ENCODE peak calls at places on chromosomes 12 and 14, in four cellular contexts. One of them, this sample, is unnamed.

GRCh38 chr12:104751594-104751993 is 206.5 kb downstream of the SLC41A2 start:
- DNase-seq in K562: no peak
- DNase-seq in IMR-90: no peak
- DNase-seq in H1: no peak
- DNase-seq in this sample: no peak

GRCh38 chr14:69137456-69138188 is 15.3 kb downstream of the DCAF5 start:
- DNase-seq in K562: no peak
- DNase-seq in IMR-90: peak
- DNase-seq in H1: no peak
- DNase-seq in this sample: no peak

GRCh38 chr12:98418357-98419075 is 96.9 kb upstream of the TMPO start:
- DNase-seq in K562: peak
- DNase-seq in IMR-90: peak
- DNase-seq in H1: no peak
- DNase-seq in this sample: no peak

GRCh38 chr14:57692671-57693070 is 173.2 kb downstream of the SLC35F4 start:
- DNase-seq in K562: peak
- DNase-seq in IMR-90: peak
- DNase-seq in H1: no peak
- DNase-seq in this sample: no peak

GRCh38 chr14:64478634-64479250 is 13.4 kb downstream of the AKAP5 start:
- DNase-seq in K562: no peak
- DNase-seq in IMR-90: peak
- DNase-seq in H1: no peak
- DNase-seq in this sample: no peak

GRCh38 chr14:100012478-100012925 is 52.7 kb upstream of the EVL start:
- DNase-seq in K562: no peak
- DNase-seq in IMR-90: peak
- DNase-seq in H1: no peak
- DNase-seq in this sample: peak

GRCh38 chr12:89947437-89948265 is 239.0 kb upstream of the ATP2B1 start:
- DNase-seq in K562: no peak
- DNase-seq in IMR-90: peak
- DNase-seq in H1: no peak
- DNase-seq in this sample: no peak

GRCh38 chr12:88624911-88625310 is 44.6 kb upstream of the KITLG start:
- DNase-seq in K562: no peak
- DNase-seq in IMR-90: peak
- DNase-seq in H1: no peak
- DNase-seq in this sample: no peak

GRCh38 chr12:4900327-4900726 is 9.4 kb upstream of the KCNA1 start:
- DNase-seq in K562: no peak
- DNase-seq in IMR-90: peak
- DNase-seq in H1: no peak
- DNase-seq in this sample: no peak

GRCh38 chr12:56839489-56840442 is 76.6 kb downstream of the HSD17B6 start:
- DNase-seq in K562: peak
- DNase-seq in IMR-90: peak
- DNase-seq in H1: peak
- DNase-seq in this sample: peak

GRCh38 chr12:121175383-121176119 is 34.4 kb upstream of the P2RX4 start:
- DNase-seq in K562: peak
- DNase-seq in IMR-90: no peak
- DNase-seq in H1: no peak
- DNase-seq in this sample: no peak

GRCh38 chr14:51176819-51177218 is 63.2 kb upstream of the TMX1 start:
- DNase-seq in K562: no peak
- DNase-seq in IMR-90: no peak
- DNase-seq in H1: no peak
- DNase-seq in this sample: no peak

GRCh38 chr14:60090864-60091519 is 731 bp upstream of the PCNX4 start:
- DNase-seq in K562: peak
- DNase-seq in IMR-90: peak
- DNase-seq in H1: no peak
- DNase-seq in this sample: no peak

GRCh38 chr12:7175493-7175892 is 14.0 kb upstream of the PEX5 start:
- DNase-seq in K562: no peak
- DNase-seq in IMR-90: peak
- DNase-seq in H1: no peak
- DNase-seq in this sample: no peak

GRCh38 chr14:26863736-26864135 is 265.9 kb upstream of the NOVA1 start:
- DNase-seq in K562: no peak
- DNase-seq in IMR-90: no peak
- DNase-seq in H1: no peak
- DNase-seq in this sample: no peak

GRCh38 chr12:29895966-29896365 is 112.2 kb upstream of the TMTC1 start:
- DNase-seq in K562: no peak
- DNase-seq in IMR-90: no peak
- DNase-seq in H1: no peak
- DNase-seq in this sample: no peak

GRCh38 chr12:74537126-74537706 is 419 bp upstream of the ATXN7L3B start:
- DNase-seq in K562: peak
- DNase-seq in IMR-90: peak
- DNase-seq in H1: no peak
- DNase-seq in this sample: peak

GRCh38 chr14:96092936-96093335 is 53.8 kb downstream of the C14orf132 start:
- DNase-seq in K562: no peak
- DNase-seq in IMR-90: no peak
- DNase-seq in H1: no peak
- DNase-seq in this sample: no peak

GRCh38 chr14:92465353-92466067 is 48.1 kb upstream of the RIN3 start:
- DNase-seq in K562: no peak
- DNase-seq in IMR-90: no peak
- DNase-seq in H1: no peak
- DNase-seq in this sample: no peak

GRCh38 chr12:77072833-77073495 is 7.6 kb upstream of the E2F7 start:
- DNase-seq in K562: no peak
- DNase-seq in IMR-90: no peak
- DNase-seq in H1: no peak
- DNase-seq in this sample: no peak

GRCh38 chr12:8108808-8109398 is 14.5 kb upstream of the CLEC4A start:
- DNase-seq in K562: peak
- DNase-seq in IMR-90: peak
- DNase-seq in H1: peak
- DNase-seq in this sample: peak

GRCh38 chr14:101075025-101075800 is 171.7 kb upstream of the RTL1 start:
- DNase-seq in K562: no peak
- DNase-seq in IMR-90: no peak
- DNase-seq in H1: no peak
- DNase-seq in this sample: no peak

GRCh38 chr14:106204063-106204462 is 677.7 kb downstream of the TMEM121 start:
- DNase-seq in K562: peak
- DNase-seq in IMR-90: no peak
- DNase-seq in H1: no peak
- DNase-seq in this sample: no peak

GRCh38 chr12:104372048-104372720 is 68.6 kb downstream of the EID3 start:
- DNase-seq in K562: no peak
- DNase-seq in IMR-90: no peak
- DNase-seq in H1: no peak
- DNase-seq in this sample: no peak

GRCh38 chr12:2804390-2805145 is 7.9 kb upstream of the ITFG2 start:
- DNase-seq in K562: no peak
- DNase-seq in IMR-90: peak
- DNase-seq in H1: no peak
- DNase-seq in this sample: no peak

GRCh38 chr14:105742531-105742848 is 216.1 kb downstream of the TMEM121 start:
- DNase-seq in K562: no peak
- DNase-seq in IMR-90: no peak
- DNase-seq in H1: no peak
- DNase-seq in this sample: no peak

GRCh38 chr14:68232643-68233055 is 413.1 kb downstream of the RAD51B start:
- DNase-seq in K562: peak
- DNase-seq in IMR-90: peak
- DNase-seq in H1: no peak
- DNase-seq in this sample: peak

GRCh38 chr14:90545431-90545830 is 148.6 kb downstream of the CALM1 start:
- DNase-seq in K562: no peak
- DNase-seq in IMR-90: no peak
- DNase-seq in H1: no peak
- DNase-seq in this sample: no peak

GRCh38 chr14:77007975-77008421 is 20.5 kb downstream of the IRF2BPL start:
- DNase-seq in K562: no peak
- DNase-seq in IMR-90: no peak
- DNase-seq in H1: no peak
- DNase-seq in this sample: no peak

GRCh38 chr12:122265433-122265832 is 861 bp downstream of the VPS33A start:
- DNase-seq in K562: peak
- DNase-seq in IMR-90: no peak
- DNase-seq in H1: no peak
- DNase-seq in this sample: no peak

GRCh38 chr12:109640961-109641360 is 67.4 kb downstream of the MVK start:
- DNase-seq in K562: no peak
- DNase-seq in IMR-90: no peak
- DNase-seq in H1: no peak
- DNase-seq in this sample: no peak

GRCh38 chr12:109641422-109641821 is 67.8 kb downstream of the MVK start:
- DNase-seq in K562: no peak
- DNase-seq in IMR-90: no peak
- DNase-seq in H1: no peak
- DNase-seq in this sample: no peak

GRCh38 chr12:109645194-109645593 is 68.4 kb upstream of the FAM222A start:
- DNase-seq in K562: no peak
- DNase-seq in IMR-90: no peak
- DNase-seq in H1: no peak
- DNase-seq in this sample: no peak

GRCh38 chr12:109648446-109648980 is 65.1 kb upstream of the FAM222A start:
- DNase-seq in K562: no peak
- DNase-seq in IMR-90: no peak
- DNase-seq in H1: no peak
- DNase-seq in this sample: no peak

DNA sequence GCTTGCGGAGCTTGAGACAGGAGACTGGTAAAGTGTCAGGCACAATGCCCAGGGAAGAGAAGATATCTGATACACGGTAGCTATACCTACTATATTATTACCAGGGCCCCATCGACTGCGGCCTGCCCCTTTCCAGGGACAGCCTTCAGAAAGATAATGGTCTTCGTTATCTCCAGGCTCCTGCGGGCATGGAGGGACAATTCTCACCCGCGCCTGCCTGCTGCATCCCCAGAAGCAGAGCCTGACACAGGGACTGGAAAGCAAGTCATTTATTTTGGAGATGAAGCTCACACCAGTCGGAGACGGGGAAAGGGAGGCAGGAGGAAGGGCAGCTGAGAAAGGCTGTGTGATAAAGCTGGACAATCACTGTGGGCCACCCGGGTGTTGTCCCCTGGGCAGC is 67.9 kb upstream of the FAM222A start:
- DNase-seq in K562: no peak
- DNase-seq in IMR-90: no peak
- DNase-seq in H1: no peak
- DNase-seq in this sample: no peak
- TF ChIP-seq CHD1 in K562: no peak
- TF ChIP-seq CHD1 in IMR-90: no peak
- TF ChIP-seq CHD1 in H1: no peak
- TF ChIP-seq CHD1 in this sample: no peak

GRCh38 chr14:55201219-55202096 is 10.1 kb upstream of the DLGAP5 start:
- DNase-seq in K562: no peak
- DNase-seq in IMR-90: no peak
- DNase-seq in H1: no peak
- DNase-seq in this sample: no peak

GRCh38 chr14:55194656-55195355 is 3.4 kb upstream of the DLGAP5 start:
- DNase-seq in K562: no peak
- DNase-seq in IMR-90: no peak
- DNase-seq in H1: no peak
- DNase-seq in this sample: no peak

GRCh38 chr14:55198749-55199148 is 7.4 kb upstream of the DLGAP5 start:
- DNase-seq in K562: no peak
- DNase-seq in IMR-90: peak
- DNase-seq in H1: no peak
- DNase-seq in this sample: no peak

GRCh38 chr14:55206175-55206574 is 14.8 kb upstream of the DLGAP5 start:
- DNase-seq in K562: no peak
- DNase-seq in IMR-90: no peak
- DNase-seq in H1: no peak
- DNase-seq in this sample: no peak

GRCh38 chr14:55200646-55201045 is 9.3 kb upstream of the DLGAP5 start:
- DNase-seq in K562: no peak
- DNase-seq in IMR-90: no peak
- DNase-seq in H1: no peak
- DNase-seq in this sample: no peak
- TF ChIP-seq CHD1 in K562: no peak
- TF ChIP-seq CHD1 in IMR-90: no peak
- TF ChIP-seq CHD1 in H1: no peak
- TF ChIP-seq CHD1 in this sample: no peak

GRCh38 chr14:75141062-75141461 is 14.2 kb upstream of the NEK9 start:
- DNase-seq in K562: no peak
- DNase-seq in IMR-90: no peak
- DNase-seq in H1: no peak
- DNase-seq in this sample: no peak
- TF ChIP-seq CHD1 in K562: no peak
- TF ChIP-seq CHD1 in IMR-90: no peak
- TF ChIP-seq CHD1 in H1: no peak
- TF ChIP-seq CHD1 in this sample: no peak

GRCh38 chr14:98953544-98954346 is 318.3 kb downstream of the BCL11B start:
- DNase-seq in K562: no peak
- DNase-seq in IMR-90: no peak
- DNase-seq in H1: no peak
- DNase-seq in this sample: no peak
- TF ChIP-seq CHD1 in K562: no peak
- TF ChIP-seq CHD1 in IMR-90: no peak
- TF ChIP-seq CHD1 in H1: no peak
- TF ChIP-seq CHD1 in this sample: no peak

DNA sequence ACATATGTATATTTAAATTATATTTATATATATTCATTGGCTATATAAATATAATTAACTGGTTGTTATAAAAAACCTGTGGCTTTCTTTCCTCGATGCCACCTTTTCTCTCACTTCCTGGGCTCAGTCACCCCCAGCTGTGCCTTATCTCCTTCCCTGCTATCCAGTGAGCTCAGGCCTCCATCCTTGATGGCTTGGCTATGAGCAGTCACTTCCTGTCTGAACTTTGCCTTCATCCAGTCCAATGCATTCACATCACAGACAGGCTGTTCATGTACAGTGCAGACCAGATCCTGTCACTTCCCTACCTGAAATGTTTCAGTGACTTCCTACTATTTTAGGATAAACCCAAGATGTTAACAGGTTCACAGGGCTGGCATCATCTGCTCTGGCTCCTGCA is 115.3 kb upstream of the PRB2 start:
- DNase-seq in K562: no peak
- DNase-seq in IMR-90: no peak
- DNase-seq in H1: no peak
- DNase-seq in this sample: no peak
- TF ChIP-seq CHD1 in K562: no peak
- TF ChIP-seq CHD1 in IMR-90: no peak
- TF ChIP-seq CHD1 in H1: no peak
- TF ChIP-seq CHD1 in this sample: no peak